ENCODE peak calls at places on chromosomes 12 and 14, in eight cellular contexts. O is AG09319, A is left ventricle myocardium inferior, Q is B cell, F is fibroblast of the aortic adventitia, D is cardiac muscle cell, M is brain microvascular endothelial cell, K is neural crest cell. S is an unnamed sample.
A peak's percentile ranks its signal among the peaks of the same experiment; 100 is the strongest.

GRCh38 chr14:33676135-33676566 is 274.7 kb downstream of the EGLN3 start:
- DNase-seq in D (peak; percentile 74), Q (no peak), F (peak; percentile 56), A (peak; percentile 20), K (peak; percentile 16), O (no peak), M (peak; percentile 69), S (no peak)

GRCh38 chr12:12655061-12655460 is 40.9 kb downstream of the GPR19 start:
- DNase-seq in K (no peak), Q (no peak), O (no peak), M (no peak), F (no peak), A (no peak), D (no peak), S (no peak)

GRCh38 chr12:40551466-40551865 is 140.8 kb upstream of the CNTN1 start:
- DNase-seq in A (no peak), Q (no peak), D (no peak), O (no peak), F (no peak), K (no peak), M (no peak), S (no peak)

GRCh38 chr14:60250318-60251035 is 1.5 kb downstream of the PPM1A start:
- DNase-seq in K (no peak), O (no peak), Q (no peak), F (peak; percentile 14), M (no peak), D (peak; percentile 20), A (no peak), S (no peak)

GRCh38 chr12:132163041-132163910 is 19.0 kb downstream of the NOC4L start:
- DNase-seq in O (no peak), M (no peak), F (no peak), D (no peak), Q (no peak), K (no peak), A (peak; percentile 11), S (no peak)

GRCh38 chr12:108622425-108622824 is 11.3 kb downstream of the SELPLG start:
- DNase-seq in Q (no peak), M (peak; percentile 70), K (no peak), F (peak; percentile 48), A (no peak), O (no peak), D (peak; percentile 82), S (no peak)

GRCh38 chr12:45695035-45695434 is 34.5 kb upstream of the ARID2 start:
- DNase-seq in D (peak; percentile 5), M (no peak), O (no peak), Q (no peak), K (no peak), F (peak; percentile 8), A (no peak), S (no peak)

GRCh38 chr14:22567437-22567836 is 21.6 kb downstream of the DAD1 start:
- DNase-seq in K (no peak), D (no peak), O (no peak), M (no peak), A (no peak), Q (no peak), F (no peak), S (no peak)

GRCh38 chr14:70265422-70265821 is 76.7 kb upstream of the SLC8A3 start:
- DNase-seq in O (no peak), M (no peak), Q (no peak), D (no peak), F (no peak), A (no peak), K (no peak), S (no peak)

GRCh38 chr14:71478542-71478941 is 453.7 kb upstream of the RGS6 start:
- DNase-seq in Q (no peak), D (peak; percentile 54), F (peak; percentile 49), K (no peak), A (no peak), O (no peak), M (peak; percentile 70), S (no peak)

GRCh38 chr12:41972196-41972994 is 172.3 kb downstream of the GXYLT1 start:
- DNase-seq in A (no peak), O (no peak), D (peak; percentile 8), K (no peak), M (no peak), F (no peak), Q (no peak), S (no peak)

GRCh38 chr12:58596381-58596780 is 323.9 kb downstream of the LRIG3 start:
- DNase-seq in Q (no peak), F (no peak), D (no peak), K (no peak), O (no peak), M (no peak), A (no peak), S (no peak)

GRCh38 chr12:56042430-56043203 is 899 bp downstream of the RPS26 start:
- DNase-seq in F (no peak), Q (no peak), O (no peak), M (no peak), A (no peak), D (no peak), K (no peak), S (no peak)

GRCh38 chr12:5154091-5154490 is 110.4 kb downstream of the KCNA5 start:
- DNase-seq in K (no peak), Q (no peak), F (no peak), D (no peak), M (no peak), A (no peak), O (no peak), S (no peak)

GRCh38 chr14:22549981-22550670 is 38.9 kb downstream of the DAD1 start:
- DNase-seq in M (peak; percentile 39), O (no peak), A (no peak), F (peak; percentile 35), K (no peak), D (peak; percentile 43), Q (peak; percentile 76), S (no peak)

DNA sequence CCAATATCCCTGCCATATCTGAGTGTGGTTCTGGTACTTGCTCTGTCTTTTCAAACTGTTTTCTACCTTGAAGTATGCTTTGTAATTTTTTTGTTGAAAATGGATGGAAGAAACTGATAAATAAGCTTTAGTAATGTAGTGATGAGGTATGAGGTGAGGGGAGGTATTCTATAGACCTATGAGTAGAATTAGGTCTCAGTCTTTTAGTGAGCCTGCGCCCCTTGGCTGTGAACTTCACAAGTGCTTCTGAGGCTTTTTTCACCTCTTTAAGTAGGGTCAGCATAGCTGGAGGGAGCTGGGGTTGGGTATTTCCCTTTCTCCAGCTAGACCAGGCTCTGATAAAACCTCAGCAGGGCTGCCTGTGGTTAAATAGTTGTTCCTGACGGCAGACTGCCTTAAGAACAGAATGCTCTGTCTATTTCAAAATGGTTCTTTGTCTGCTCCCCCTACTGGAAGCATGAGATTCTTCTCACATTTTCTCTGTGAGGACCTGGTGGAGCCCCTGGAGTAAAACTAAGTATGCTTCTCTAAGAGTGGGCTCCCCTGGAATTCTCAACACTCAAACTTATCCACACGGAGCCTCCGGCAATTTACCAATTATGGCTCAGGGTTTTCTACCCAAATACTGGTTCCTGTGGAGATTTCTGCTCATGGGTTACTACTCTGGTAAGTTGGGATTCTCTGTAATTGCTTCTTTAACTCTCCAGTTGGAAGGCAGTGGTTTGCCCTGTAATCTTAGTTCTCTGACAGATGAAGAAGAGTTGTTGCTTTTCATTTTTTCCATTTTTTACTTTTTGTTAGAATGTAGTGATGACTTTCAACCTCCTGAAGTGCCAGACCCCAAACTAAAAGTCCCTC is 13.1 kb downstream of the KRT5 start:
- DNase-seq in F (peak; percentile 70), A (no peak), D (peak; percentile 93), M (peak; percentile 78), Q (no peak), O (peak; percentile 10), K (peak; percentile 3), S (no peak)
- TF ChIP-seq CTCF in F (peak; percentile 67), A (peak; percentile 70), D (peak; percentile 73), M (peak; percentile 75), Q (no peak), O (peak; percentile 63), K (peak; percentile 70), S (peak; percentile 48)

DNA sequence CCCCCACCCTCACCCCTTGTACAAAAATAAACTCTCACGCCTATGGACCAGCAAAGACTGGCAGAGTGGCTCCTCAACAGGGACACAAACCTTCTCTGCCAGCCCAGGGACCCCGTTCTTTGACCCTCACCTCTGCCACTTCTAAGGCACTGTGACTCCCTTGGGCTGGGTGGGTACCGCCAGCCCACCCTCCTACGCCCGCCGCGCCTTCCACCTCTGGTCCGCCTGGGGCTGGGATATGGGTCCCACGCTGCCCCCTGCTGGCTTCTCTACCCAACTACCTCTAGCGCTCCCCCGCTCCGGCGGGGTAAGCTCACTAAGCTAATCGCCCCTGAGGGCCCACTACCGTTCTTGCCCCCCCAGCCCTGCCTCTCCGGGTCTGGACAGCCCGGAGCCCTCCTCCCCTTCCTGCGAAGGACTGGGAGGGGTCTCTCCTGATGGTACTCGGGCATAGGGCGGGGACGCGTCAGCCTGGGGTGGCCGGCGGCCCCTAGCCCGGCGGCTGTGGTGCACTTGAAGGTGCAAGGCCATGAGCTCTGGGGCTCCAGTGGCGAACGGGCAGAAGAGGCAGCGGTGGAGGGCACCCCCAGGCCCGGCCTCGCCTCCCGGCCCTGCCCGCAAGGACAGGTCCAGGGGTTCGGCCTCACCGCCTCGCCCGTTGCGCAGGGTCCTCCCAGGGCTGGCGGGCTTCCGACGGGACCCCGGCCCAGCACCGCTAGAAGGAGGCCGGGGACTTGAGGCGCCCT is 8.1 kb downstream of the ZNF219 start:
- DNase-seq in D (peak; percentile 21), K (no peak), A (no peak), Q (no peak), F (no peak), M (no peak), O (no peak), S (no peak)
- TF ChIP-seq CTCF in D (peak; percentile 47), K (peak; percentile 59), A (peak; percentile 56), Q (peak; percentile 19), F (peak; percentile 48), M (peak; percentile 75), O (peak; percentile 45), S (no peak)

GRCh38 chr12:84508325-84508861 is 404.2 kb downstream of the SLC6A15 start:
- DNase-seq in F (peak; percentile 81), M (peak; percentile 87), O (no peak), K (no peak), D (peak; percentile 63), A (no peak), Q (no peak), S (no peak)
- TF ChIP-seq CTCF in F (peak; percentile 75), M (peak; percentile 80), O (peak; percentile 67), K (peak; percentile 42), D (peak; percentile 41), A (peak; percentile 38), Q (no peak), S (no peak)

GRCh38 chr12:76878045-76878898 is 547 bp downstream of the CSRP2 start:
- DNase-seq in O (no peak), M (no peak), F (no peak), D (peak; percentile 24), K (peak; percentile 34), Q (no peak), A (no peak), S (no peak)
- TF ChIP-seq CTCF in O (peak; percentile 15), M (peak; percentile 28), F (peak; percentile 25), D (peak; percentile 15), K (peak; percentile 55), Q (peak; percentile 45), A (no peak), S (no peak)